ENCODE peak calls at places on chromosomes 3 and 15, in eight cellular contexts. U, A, E, L, Y, Z, G and W are unnamed samples.
A peak's percentile ranks its signal among the peaks of the same experiment; 100 is the strongest.

GRCh38 chr3:158727499-158728377 is 4.5 kb downstream of the RARRES1 start:
- DNase-seq in E (peak; percentile 78), A (no peak), Z (peak; percentile 75), G (peak; percentile 76), Y (peak; percentile 42), L (peak; percentile 79), U (peak; percentile 74), W (peak; percentile 80)

GRCh38 chr3:7683431-7683830 is 818.2 kb upstream of the LMCD1 start:
- DNase-seq in Y (no peak), E (no peak), G (no peak), Z (no peak), U (no peak), A (no peak), L (no peak), W (no peak)

GRCh38 chr3:105032541-105032940 is 334.2 kb upstream of the ALCAM start:
- DNase-seq in L (no peak), U (no peak), Z (no peak), A (no peak), Y (no peak), E (no peak), G (no peak), W (no peak)

GRCh38 chr3:37221407-37221806 is 47.0 kb upstream of the LRRFIP2 start:
- DNase-seq in L (peak; percentile 91), A (no peak), Y (peak; percentile 80), Z (no peak), U (peak; percentile 99), G (no peak), E (no peak), W (no peak)

GRCh38 chr3:113898892-113899291 is 48.9 kb upstream of the ZDHHC23 start:
- DNase-seq in Z (no peak), L (no peak), A (no peak), G (no peak), Y (no peak), U (no peak), E (no peak), W (no peak)

GRCh38 chr15:67685008-67685599 is 140.2 kb upstream of the SKOR1 start:
- DNase-seq in E (no peak), G (no peak), U (no peak), L (peak; percentile 77), A (no peak), Y (peak; percentile 49), Z (peak; percentile 4), W (no peak)

GRCh38 chr15:68315495-68316007 is 38.0 kb downstream of the FEM1B start:
- DNase-seq in U (no peak), G (peak; percentile 11), Y (no peak), A (no peak), Z (no peak), L (no peak), E (no peak), W (no peak)

GRCh38 chr3:33360136-33360825 is 79.9 kb downstream of the UBP1 start:
- DNase-seq in E (no peak), A (no peak), U (peak; percentile 87), Z (no peak), G (no peak), Y (peak; percentile 54), L (peak; percentile 57), W (no peak)

GRCh38 chr15:70584838-70585706 is 178.3 kb downstream of the UACA start:
- DNase-seq in U (peak; percentile 86), G (no peak), A (no peak), L (peak; percentile 52), E (peak; percentile 16), Y (peak; percentile 38), Z (peak; percentile 74), W (no peak)

GRCh38 chr3:158775001-158775400 is 26.9 kb upstream of the MFSD1 start:
- DNase-seq in G (no peak), Y (no peak), A (no peak), E (no peak), Z (no peak), L (no peak), U (no peak), W (no peak)

GRCh38 chr3:109337393-109337792 is at the start of gene DPPA4:
- DNase-seq in U (no peak), A (no peak), G (no peak), E (no peak), Z (no peak), L (no peak), Y (no peak), W (no peak)
- H3K4me3 ChIP-seq in U (no peak within 1 kb of the TSS), A (peak within 1 kb of the TSS; percentile 67), G (no peak within 1 kb of the TSS), E (no peak within 1 kb of the TSS), Z (no peak within 1 kb of the TSS), L (no peak within 1 kb of the TSS), Y (no peak within 1 kb of the TSS), W (peak within 1 kb of the TSS; percentile 3)

GRCh38 chr15:32687556-32687955 is 30.2 kb upstream of the GREM1 start:
- DNase-seq in Z (no peak), G (no peak), U (no peak), A (no peak), E (no peak), L (peak; percentile 75), Y (no peak), W (no peak)
- H3K27ac ChIP-seq in Z (peak overlapping the region; percentile 58), G (no peak overlapping the region), U (no peak overlapping the region), A (no peak overlapping the region), E (no peak overlapping the region), L (peak overlapping the region; percentile 74), Y (no peak overlapping the region), W (no peak overlapping the region)

DNA sequence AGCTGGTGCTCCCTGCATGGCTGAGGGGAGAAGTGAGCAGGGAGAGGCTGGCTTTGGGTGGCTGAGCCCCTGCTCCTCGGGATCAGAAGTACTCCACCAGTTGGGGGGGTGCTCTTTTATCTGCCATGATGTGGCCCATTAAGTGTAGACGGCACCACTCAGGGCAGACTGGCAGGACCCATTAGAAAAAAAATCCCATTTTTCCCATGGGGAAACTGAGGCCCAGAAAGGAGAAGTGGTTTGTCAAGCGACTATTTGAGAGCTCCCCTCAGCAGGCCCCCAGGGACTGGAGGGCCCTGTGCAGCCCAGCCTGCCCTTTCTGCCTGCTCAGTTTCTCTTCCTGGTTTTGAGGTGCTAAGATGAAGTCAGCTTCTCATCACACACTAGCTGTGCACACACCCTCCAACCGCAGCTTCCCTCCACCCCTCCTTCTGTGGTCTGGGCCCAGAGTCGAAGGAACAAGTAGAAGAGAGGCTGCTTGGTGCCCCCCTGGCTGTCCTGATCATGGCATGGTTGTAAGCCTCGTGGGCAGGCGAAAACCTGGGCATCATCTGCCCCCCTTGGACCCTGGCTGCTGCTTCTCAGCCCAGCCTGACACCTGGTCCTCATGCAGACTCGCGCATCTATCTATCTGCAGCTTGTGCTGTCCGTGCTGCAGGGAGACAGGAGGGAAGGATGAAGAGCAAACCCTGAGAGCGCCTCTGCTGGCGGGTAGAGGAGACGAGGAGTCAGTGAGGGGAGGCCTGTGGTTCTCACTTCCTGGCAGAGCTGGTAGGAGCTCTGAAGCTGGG is 5.6 kb downstream of the CSK start:
- DNase-seq in Y (no peak), A (peak; percentile 90), G (no peak), L (peak; percentile 82), E (no peak), Z (peak; percentile 69), U (no peak), W (peak; percentile 85)
- H3K4me3 ChIP-seq in Y (no peak overlapping the region), A (no peak overlapping the region), G (no peak overlapping the region), L (no peak overlapping the region), E (no peak overlapping the region), Z (no peak overlapping the region), U (no peak overlapping the region), W (no peak overlapping the region)

GRCh38 chr3:71075481-71075880 is 508.0 kb downstream of the FOXP1 start:
- DNase-seq in Y (no peak), E (no peak), G (no peak), L (no peak), A (no peak), Z (no peak), U (no peak), W (no peak)

GRCh38 chr3:71076361-71076997 is 507.0 kb downstream of the FOXP1 start:
- DNase-seq in E (no peak), L (no peak), G (peak; percentile 53), Z (no peak), A (no peak), U (no peak), Y (no peak), W (no peak)

GRCh38 chr3:71077070-71077469 is 506.5 kb downstream of the FOXP1 start:
- DNase-seq in L (no peak), Z (no peak), Y (no peak), E (no peak), U (no peak), G (no peak), A (no peak), W (no peak)

GRCh38 chr3:71072288-71072687 is 511.2 kb downstream of the FOXP1 start:
- DNase-seq in E (no peak), A (no peak), L (no peak), Y (no peak), U (no peak), Z (no peak), G (no peak), W (no peak)

GRCh38 chr3:71074416-71074815 is 509.1 kb downstream of the FOXP1 start:
- DNase-seq in Y (no peak), G (no peak), A (no peak), Z (no peak), U (no peak), L (no peak), E (no peak), W (no peak)
- H3K27ac ChIP-seq in Y (no peak overlapping the region), G (no peak overlapping the region), A (no peak overlapping the region), Z (no peak overlapping the region), U (no peak overlapping the region), L (peak overlapping the region; percentile 22), E (no peak overlapping the region), W (no peak overlapping the region)

GRCh38 chr3:106255870-106256248 is 387.0 kb upstream of the CBLB start:
- DNase-seq in U (no peak), E (no peak), Y (no peak), Z (no peak), L (no peak), A (no peak), G (no peak), W (no peak)
- H3K4me3 ChIP-seq in U (no peak overlapping the region), E (no peak overlapping the region), Y (no peak overlapping the region), Z (no peak overlapping the region), L (no peak overlapping the region), A (no peak overlapping the region), G (no peak overlapping the region), W (no peak overlapping the region)

GRCh38 chr3:77373619-77374018 is 333.7 kb downstream of the ROBO2 start:
- DNase-seq in U (no peak), Z (no peak), Y (no peak), L (no peak), E (no peak), A (no peak), G (no peak), W (no peak)
- H3K27ac ChIP-seq in U (no peak overlapping the region), Z (no peak overlapping the region), Y (no peak overlapping the region), L (no peak overlapping the region), E (no peak overlapping the region), A (no peak overlapping the region), G (no peak overlapping the region), W (no peak overlapping the region)

GRCh38 chr15:29409890-29410289 is 140.3 kb upstream of the NSMCE3 start:
- DNase-seq in L (no peak), E (no peak), Y (no peak), G (no peak), Z (no peak), A (no peak), U (no peak), W (no peak)

GRCh38 chr15:29405564-29405963 is 135.9 kb upstream of the NSMCE3 start:
- DNase-seq in E (no peak), L (no peak), A (no peak), U (no peak), G (no peak), Z (no peak), Y (no peak), W (no peak)

GRCh38 chr15:29411299-29411698 is 141.7 kb upstream of the NSMCE3 start:
- DNase-seq in L (no peak), Y (no peak), A (no peak), Z (no peak), E (no peak), G (no peak), U (no peak), W (no peak)

GRCh38 chr15:29410342-29410741 is 140.7 kb upstream of the NSMCE3 start:
- DNase-seq in Z (no peak), G (no peak), E (no peak), A (no peak), L (no peak), Y (no peak), U (no peak), W (no peak)
- H3K4me3 ChIP-seq in Z (no peak overlapping the region), G (no peak overlapping the region), E (no peak overlapping the region), A (no peak overlapping the region), L (no peak overlapping the region), Y (no peak overlapping the region), U (no peak overlapping the region), W (no peak overlapping the region)